ENCODE peak calls at places on chromosomes 13 and 19, in ten cellular contexts. One of them, this sample, is unnamed.

GRCh38 chr19:21482863-21483276 is 22.5 kb upstream of the ZNF429 start:
- DNase-seq in kidney tubule cell: peak
- DNase-seq in IMR-90: no peak
- DNase-seq in pancreas: peak
- DNase-seq in substantia nigra: peak
- DNase-seq in ureter: peak
- DNase-seq in AG09309: no peak
- DNase-seq in HEK293T: peak
- DNase-seq in stimulated activated CD8-positive, alpha-beta memory T cell treated with anti-CD3 and anti-CD28 coated beads, Interleukin-7, amount 100 ng/mL, for 1 hour: peak
- DNase-seq in islet precursor cell: peak
- DNase-seq in this sample: peak

GRCh38 chr13:113110048-113110851 is 4.7 kb downstream of the F7 start:
- DNase-seq in kidney tubule cell: no peak
- DNase-seq in IMR-90: no peak
- DNase-seq in pancreas: no peak
- DNase-seq in substantia nigra: no peak
- DNase-seq in ureter: no peak
- DNase-seq in AG09309: no peak
- DNase-seq in HEK293T: no peak
- DNase-seq in stimulated activated CD8-positive, alpha-beta memory T cell treated with anti-CD3 and anti-CD28 coated beads, Interleukin-7, amount 100 ng/mL, for 1 hour: no peak
- DNase-seq in islet precursor cell: peak
- DNase-seq in this sample: no peak

GRCh38 chr19:41936416-41936850 is 8.2 kb upstream of the ERFL start:
- DNase-seq in kidney tubule cell: no peak
- DNase-seq in IMR-90: no peak
- DNase-seq in pancreas: no peak
- DNase-seq in substantia nigra: no peak
- DNase-seq in ureter: no peak
- DNase-seq in AG09309: no peak
- DNase-seq in HEK293T: no peak
- DNase-seq in stimulated activated CD8-positive, alpha-beta memory T cell treated with anti-CD3 and anti-CD28 coated beads, Interleukin-7, amount 100 ng/mL, for 1 hour: no peak
- DNase-seq in islet precursor cell: no peak
- DNase-seq in this sample: no peak

GRCh38 chr13:27556109-27556508 is 64.2 kb downstream of the LNX2 start:
- DNase-seq in kidney tubule cell: peak
- DNase-seq in IMR-90: peak
- DNase-seq in pancreas: no peak
- DNase-seq in substantia nigra: peak
- DNase-seq in ureter: no peak
- DNase-seq in AG09309: peak
- DNase-seq in HEK293T: no peak
- DNase-seq in stimulated activated CD8-positive, alpha-beta memory T cell treated with anti-CD3 and anti-CD28 coated beads, Interleukin-7, amount 100 ng/mL, for 1 hour: no peak
- DNase-seq in islet precursor cell: no peak
- DNase-seq in this sample: no peak

GRCh38 chr19:15255359-15255990 is 23.2 kb upstream of the EPHX3 start:
- DNase-seq in kidney tubule cell: no peak
- DNase-seq in IMR-90: no peak
- DNase-seq in pancreas: no peak
- DNase-seq in substantia nigra: no peak
- DNase-seq in ureter: no peak
- DNase-seq in AG09309: no peak
- DNase-seq in HEK293T: no peak
- DNase-seq in stimulated activated CD8-positive, alpha-beta memory T cell treated with anti-CD3 and anti-CD28 coated beads, Interleukin-7, amount 100 ng/mL, for 1 hour: no peak
- DNase-seq in islet precursor cell: no peak
- DNase-seq in this sample: no peak

GRCh38 chr19:13980340-13980739 is 25.8 kb downstream of the RFX1 start:
- DNase-seq in kidney tubule cell: no peak
- DNase-seq in IMR-90: no peak
- DNase-seq in pancreas: no peak
- DNase-seq in substantia nigra: no peak
- DNase-seq in ureter: no peak
- DNase-seq in AG09309: no peak
- DNase-seq in HEK293T: no peak
- DNase-seq in stimulated activated CD8-positive, alpha-beta memory T cell treated with anti-CD3 and anti-CD28 coated beads, Interleukin-7, amount 100 ng/mL, for 1 hour: no peak
- DNase-seq in islet precursor cell: no peak
- DNase-seq in this sample: no peak

GRCh38 chr19:13181747-13182388 is 31.7 kb downstream of the IER2 start:
- DNase-seq in kidney tubule cell: peak
- DNase-seq in IMR-90: peak
- DNase-seq in pancreas: peak
- DNase-seq in substantia nigra: peak
- DNase-seq in ureter: peak
- DNase-seq in AG09309: no peak
- DNase-seq in HEK293T: peak
- DNase-seq in stimulated activated CD8-positive, alpha-beta memory T cell treated with anti-CD3 and anti-CD28 coated beads, Interleukin-7, amount 100 ng/mL, for 1 hour: no peak
- DNase-seq in islet precursor cell: no peak
- DNase-seq in this sample: no peak

GRCh38 chr19:23075031-23075733 is 41.6 kb upstream of the ZNF730 start:
- DNase-seq in kidney tubule cell: peak
- DNase-seq in IMR-90: peak
- DNase-seq in pancreas: peak
- DNase-seq in substantia nigra: peak
- DNase-seq in ureter: peak
- DNase-seq in AG09309: peak
- DNase-seq in HEK293T: no peak
- DNase-seq in stimulated activated CD8-positive, alpha-beta memory T cell treated with anti-CD3 and anti-CD28 coated beads, Interleukin-7, amount 100 ng/mL, for 1 hour: no peak
- DNase-seq in islet precursor cell: peak
- DNase-seq in this sample: peak

GRCh38 chr19:54312436-54313362 is at the start of gene LILRA5:
- DNase-seq in kidney tubule cell: no peak
- DNase-seq in IMR-90: no peak
- DNase-seq in pancreas: no peak
- DNase-seq in substantia nigra: no peak
- DNase-seq in ureter: no peak
- DNase-seq in AG09309: no peak
- DNase-seq in HEK293T: no peak
- DNase-seq in stimulated activated CD8-positive, alpha-beta memory T cell treated with anti-CD3 and anti-CD28 coated beads, Interleukin-7, amount 100 ng/mL, for 1 hour: no peak
- DNase-seq in islet precursor cell: no peak
- DNase-seq in this sample: no peak

GRCh38 chr19:48991823-48992570 is 1.1 kb downstream of the GYS1 start:
- DNase-seq in kidney tubule cell: peak
- DNase-seq in IMR-90: peak
- DNase-seq in pancreas: no peak
- DNase-seq in substantia nigra: peak
- DNase-seq in ureter: peak
- DNase-seq in AG09309: peak
- DNase-seq in HEK293T: peak
- DNase-seq in stimulated activated CD8-positive, alpha-beta memory T cell treated with anti-CD3 and anti-CD28 coated beads, Interleukin-7, amount 100 ng/mL, for 1 hour: no peak
- DNase-seq in islet precursor cell: peak
- DNase-seq in this sample: peak

GRCh38 chr19:56133858-56134654 is 7.0 kb upstream of the ZNF444 start:
- DNase-seq in kidney tubule cell: no peak
- DNase-seq in IMR-90: peak
- DNase-seq in pancreas: no peak
- DNase-seq in substantia nigra: no peak
- DNase-seq in ureter: no peak
- DNase-seq in AG09309: no peak
- DNase-seq in HEK293T: no peak
- DNase-seq in stimulated activated CD8-positive, alpha-beta memory T cell treated with anti-CD3 and anti-CD28 coated beads, Interleukin-7, amount 100 ng/mL, for 1 hour: no peak
- DNase-seq in islet precursor cell: peak
- DNase-seq in this sample: no peak

GRCh38 chr19:46955114-46955812 is 64.4 kb upstream of the NPAS1 start:
- DNase-seq in kidney tubule cell: peak
- DNase-seq in IMR-90: peak
- DNase-seq in pancreas: no peak
- DNase-seq in substantia nigra: no peak
- DNase-seq in ureter: no peak
- DNase-seq in AG09309: no peak
- DNase-seq in HEK293T: no peak
- DNase-seq in stimulated activated CD8-positive, alpha-beta memory T cell treated with anti-CD3 and anti-CD28 coated beads, Interleukin-7, amount 100 ng/mL, for 1 hour: no peak
- DNase-seq in islet precursor cell: no peak
- DNase-seq in this sample: no peak

GRCh38 chr13:20206836-20207235 is 14.1 kb upstream of the GJB2 start:
- DNase-seq in kidney tubule cell: no peak
- DNase-seq in IMR-90: no peak
- DNase-seq in pancreas: no peak
- DNase-seq in substantia nigra: no peak
- DNase-seq in ureter: no peak
- DNase-seq in AG09309: no peak
- DNase-seq in HEK293T: no peak
- DNase-seq in stimulated activated CD8-positive, alpha-beta memory T cell treated with anti-CD3 and anti-CD28 coated beads, Interleukin-7, amount 100 ng/mL, for 1 hour: no peak
- DNase-seq in islet precursor cell: no peak
- DNase-seq in this sample: no peak

GRCh38 chr13:96637039-96637438 is 357.2 kb downstream of the OXGR1 start:
- DNase-seq in kidney tubule cell: no peak
- DNase-seq in IMR-90: no peak
- DNase-seq in pancreas: no peak
- DNase-seq in substantia nigra: no peak
- DNase-seq in ureter: no peak
- DNase-seq in AG09309: no peak
- DNase-seq in HEK293T: no peak
- DNase-seq in stimulated activated CD8-positive, alpha-beta memory T cell treated with anti-CD3 and anti-CD28 coated beads, Interleukin-7, amount 100 ng/mL, for 1 hour: no peak
- DNase-seq in islet precursor cell: no peak
- DNase-seq in this sample: no peak

This sample was measured in right atrium auricular region.